ENCODE peak calls at places on chromosomes 7 and 10, in four cellular contexts. One of them, this sample, is unnamed.

GRCh38 chr10:105952153-105952552 is 1212.4 kb downstream of the SORCS1 start:
- DNase-seq in ovary: no peak
- DNase-seq in tibial nerve: no peak
- DNase-seq in thyroid gland: peak; percentile 59
- DNase-seq in this sample: peak; percentile 27

GRCh38 chr7:149621776-149622175 is 124.2 kb upstream of the ZNF746 start:
- DNase-seq in ovary: no peak
- DNase-seq in tibial nerve: no peak
- DNase-seq in thyroid gland: no peak
- DNase-seq in this sample: no peak

GRCh38 chr7:38306136-38306535 is 32.7 kb upstream of the TARP start:
- DNase-seq in ovary: no peak
- DNase-seq in tibial nerve: no peak
- DNase-seq in thyroid gland: peak; percentile 46
- DNase-seq in this sample: no peak

GRCh38 chr7:36215017-36215621 is 62.1 kb downstream of the EEPD1 start:
- DNase-seq in ovary: no peak
- DNase-seq in tibial nerve: no peak
- DNase-seq in thyroid gland: no peak
- DNase-seq in this sample: no peak

GRCh38 chr10:6473901-6474370 is 106.1 kb downstream of the PRKCQ start:
- DNase-seq in ovary: no peak
- DNase-seq in tibial nerve: no peak
- DNase-seq in thyroid gland: peak; percentile 71
- DNase-seq in this sample: no peak

GRCh38 chr10:89481662-89482061 is 53.7 kb downstream of the SLC16A12 start:
- DNase-seq in ovary: no peak
- DNase-seq in tibial nerve: no peak
- DNase-seq in thyroid gland: no peak
- DNase-seq in this sample: no peak

GRCh38 chr10:17805440-17805839 is 3.7 kb upstream of the MRC1 start:
- DNase-seq in ovary: no peak
- DNase-seq in tibial nerve: no peak
- DNase-seq in thyroid gland: no peak
- DNase-seq in this sample: no peak

GRCh38 chr7:2393751-2394150 is 9.7 kb upstream of the CHST12 start:
- DNase-seq in ovary: no peak
- DNase-seq in tibial nerve: no peak
- DNase-seq in thyroid gland: no peak
- DNase-seq in this sample: no peak

GRCh38 chr10:92575961-92576360 is 2.1 kb upstream of the IDE start:
- DNase-seq in ovary: no peak
- DNase-seq in tibial nerve: no peak
- DNase-seq in thyroid gland: no peak
- DNase-seq in this sample: no peak

GRCh38 chr10:131452926-131453771 is 141.6 kb upstream of the TCERG1L start:
- DNase-seq in ovary: peak; percentile 90
- DNase-seq in tibial nerve: no peak
- DNase-seq in thyroid gland: peak; percentile 30
- DNase-seq in this sample: no peak

GRCh38 chr7:26724795-26725194 is 139.6 kb downstream of the SKAP2 start:
- DNase-seq in ovary: no peak
- DNase-seq in tibial nerve: no peak
- DNase-seq in thyroid gland: no peak
- DNase-seq in this sample: no peak

GRCh38 chr10:5254488-5254887 is 57.9 kb downstream of the AKR1C4 start:
- DNase-seq in ovary: no peak
- DNase-seq in tibial nerve: no peak
- DNase-seq in thyroid gland: no peak
- DNase-seq in this sample: no peak

GRCh38 chr10:104639595-104640338 is 1.3 kb upstream of the SORCS3 start:
- DNase-seq in ovary: no peak
- DNase-seq in tibial nerve: no peak
- DNase-seq in thyroid gland: no peak
- DNase-seq in this sample: no peak

GRCh38 chr10:88076027-88076880 is 212.8 kb downstream of the PTEN start:
- DNase-seq in ovary: no peak
- DNase-seq in tibial nerve: no peak
- DNase-seq in thyroid gland: peak; percentile 28
- DNase-seq in this sample: no peak

GRCh38 chr10:32378371-32379301 is 31.7 kb upstream of the EPC1 start:
- DNase-seq in ovary: peak; percentile 90
- DNase-seq in tibial nerve: peak; percentile 91
- DNase-seq in thyroid gland: peak; percentile 97
- DNase-seq in this sample: peak; percentile 91
- TF ChIP-seq POLR2A in ovary: no peak
- TF ChIP-seq POLR2A in tibial nerve: no peak
- TF ChIP-seq POLR2A in thyroid gland: peak; percentile 89
- TF ChIP-seq POLR2A in this sample: no peak

GRCh38 chr7:6479067-6479466 is 31.3 kb upstream of the DAGLB start:
- DNase-seq in ovary: no peak
- DNase-seq in tibial nerve: no peak
- DNase-seq in thyroid gland: peak; percentile 21
- DNase-seq in this sample: no peak

GRCh38 chr7:6480323-6480660 is 32.5 kb upstream of the DAGLB start:
- DNase-seq in ovary: no peak
- DNase-seq in tibial nerve: no peak
- DNase-seq in thyroid gland: no peak
- DNase-seq in this sample: no peak

GRCh38 chr7:6475433-6476186 is 27.9 kb upstream of the DAGLB start:
- DNase-seq in ovary: no peak
- DNase-seq in tibial nerve: no peak
- DNase-seq in thyroid gland: no peak
- DNase-seq in this sample: no peak

GRCh38 chr7:6478186-6478585 is 30.4 kb upstream of the DAGLB start:
- DNase-seq in ovary: no peak
- DNase-seq in tibial nerve: no peak
- DNase-seq in thyroid gland: peak; percentile 54
- DNase-seq in this sample: no peak

DNA sequence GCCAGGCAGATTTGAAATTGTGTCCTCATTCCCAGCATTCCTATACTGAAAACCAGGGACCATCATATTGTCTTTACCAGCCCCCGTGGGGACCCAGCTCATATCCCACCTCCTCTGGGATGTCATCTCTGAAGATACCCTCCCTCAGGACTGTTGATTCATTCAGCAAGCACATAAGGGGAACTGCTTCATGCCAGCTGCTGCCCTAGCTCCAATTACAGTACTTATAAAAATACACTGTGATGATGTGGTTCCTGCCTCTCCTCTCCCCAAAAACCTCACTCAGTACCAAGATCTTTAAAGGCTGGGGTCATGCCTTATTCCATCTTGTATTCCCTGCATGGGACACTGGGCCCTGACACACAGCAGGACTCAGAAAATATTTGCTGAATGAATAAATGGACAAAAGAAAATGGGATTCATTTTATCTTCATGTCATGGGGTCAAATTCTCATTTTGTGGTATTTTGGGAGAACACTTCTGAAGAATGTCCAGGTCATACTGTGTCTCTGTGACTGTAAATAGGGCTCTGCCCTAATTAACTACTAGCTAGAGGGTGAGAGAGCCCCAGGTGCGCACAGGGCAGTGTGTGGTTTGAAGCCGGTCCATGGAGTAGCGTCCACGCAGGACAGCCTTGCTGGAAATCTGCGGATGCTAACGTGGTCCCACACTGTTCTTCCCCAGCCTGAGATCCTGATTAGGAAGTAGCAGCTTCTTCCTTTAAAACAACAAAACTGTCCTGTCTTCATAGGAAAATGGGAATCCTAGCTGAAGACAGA is 29.0 kb upstream of the DAGLB start:
- DNase-seq in ovary: no peak
- DNase-seq in tibial nerve: no peak
- DNase-seq in thyroid gland: no peak
- DNase-seq in this sample: no peak
- TF ChIP-seq POLR2A in ovary: no peak
- TF ChIP-seq POLR2A in tibial nerve: no peak
- TF ChIP-seq POLR2A in thyroid gland: no peak
- TF ChIP-seq POLR2A in this sample: no peak

DNA sequence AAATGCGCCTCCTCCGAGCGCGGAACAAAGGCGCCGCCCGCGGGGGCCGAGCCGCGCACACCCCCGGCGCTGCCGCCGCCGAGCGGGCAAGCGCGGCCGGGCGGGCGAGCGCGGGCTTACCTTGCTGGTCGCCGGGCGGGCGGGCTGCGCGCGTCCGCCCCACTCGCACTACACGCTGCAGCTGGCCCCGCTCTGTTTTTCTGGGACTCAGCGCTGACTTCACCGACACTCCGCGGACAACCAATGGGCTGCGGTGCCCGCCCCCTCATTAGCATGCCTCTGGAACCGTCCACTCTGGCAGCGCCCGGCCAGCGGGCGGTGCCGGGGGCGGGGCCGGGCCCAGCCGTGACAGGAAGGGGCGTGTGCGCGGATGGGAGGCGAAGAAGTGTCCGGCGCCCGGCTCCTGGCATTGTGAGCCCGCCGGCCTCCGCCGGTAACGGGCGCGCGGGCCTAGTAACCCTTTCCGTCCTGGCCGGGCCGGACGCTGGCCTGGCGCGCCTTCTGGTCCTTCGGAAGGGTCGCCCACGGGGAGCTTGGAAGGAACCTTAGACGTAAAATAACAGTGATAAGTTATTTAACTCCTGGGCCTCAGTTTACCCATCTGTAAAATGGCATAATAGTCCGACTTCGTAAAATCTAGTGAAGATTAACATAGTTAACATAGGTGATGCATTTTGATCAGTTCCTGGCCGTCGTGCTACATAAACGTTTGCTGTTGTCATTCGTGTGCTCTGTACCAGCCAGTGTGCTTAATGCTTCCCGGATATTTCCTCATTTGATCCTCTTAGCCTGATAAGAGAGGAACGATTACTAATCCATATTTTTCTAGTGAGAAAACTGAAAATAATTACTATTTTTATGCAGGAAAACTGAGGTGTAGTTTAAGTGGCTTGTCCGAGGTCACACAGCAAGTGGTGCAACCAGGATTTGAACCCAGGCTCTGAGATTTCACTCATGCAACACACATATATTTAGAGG is at the start of gene SORBS1:
- DNase-seq in ovary: peak; percentile 97
- DNase-seq in tibial nerve: peak; percentile 94
- DNase-seq in thyroid gland: peak; percentile 97
- DNase-seq in this sample: peak; percentile 98
- TF ChIP-seq POLR2A in ovary: peak; percentile 71
- TF ChIP-seq POLR2A in tibial nerve: peak; percentile 99
- TF ChIP-seq POLR2A in thyroid gland: peak; percentile 100
- TF ChIP-seq POLR2A in this sample: no peak

GRCh38 chr7:99143853-99144672 is at the start of gene SMURF1:
- DNase-seq in ovary: peak; percentile 89
- DNase-seq in tibial nerve: peak; percentile 35
- DNase-seq in thyroid gland: peak; percentile 64
- DNase-seq in this sample: peak; percentile 76
- TF ChIP-seq POLR2A in ovary: peak; percentile 44
- TF ChIP-seq POLR2A in tibial nerve: peak; percentile 46
- TF ChIP-seq POLR2A in thyroid gland: peak; percentile 62
- TF ChIP-seq POLR2A in this sample: no peak

GRCh38 chr10:119650062-119650461 is 1.1 kb upstream of the BAG3 start:
- DNase-seq in ovary: no peak
- DNase-seq in tibial nerve: no peak
- DNase-seq in thyroid gland: no peak
- DNase-seq in this sample: no peak

GRCh38 chr10:119650692-119651513 is at the start of gene BAG3:
- DNase-seq in ovary: peak; percentile 96
- DNase-seq in tibial nerve: peak; percentile 90
- DNase-seq in thyroid gland: peak; percentile 92
- DNase-seq in this sample: peak; percentile 94

GRCh38 chr10:119652361-119652760 is 1.2 kb downstream of the BAG3 start:
- DNase-seq in ovary: no peak
- DNase-seq in tibial nerve: no peak
- DNase-seq in thyroid gland: peak; percentile 29
- DNase-seq in this sample: no peak

GRCh38 chr10:119653209-119653608 is 2.0 kb downstream of the BAG3 start:
- DNase-seq in ovary: no peak
- DNase-seq in tibial nerve: no peak
- DNase-seq in thyroid gland: no peak
- DNase-seq in this sample: no peak

DNA sequence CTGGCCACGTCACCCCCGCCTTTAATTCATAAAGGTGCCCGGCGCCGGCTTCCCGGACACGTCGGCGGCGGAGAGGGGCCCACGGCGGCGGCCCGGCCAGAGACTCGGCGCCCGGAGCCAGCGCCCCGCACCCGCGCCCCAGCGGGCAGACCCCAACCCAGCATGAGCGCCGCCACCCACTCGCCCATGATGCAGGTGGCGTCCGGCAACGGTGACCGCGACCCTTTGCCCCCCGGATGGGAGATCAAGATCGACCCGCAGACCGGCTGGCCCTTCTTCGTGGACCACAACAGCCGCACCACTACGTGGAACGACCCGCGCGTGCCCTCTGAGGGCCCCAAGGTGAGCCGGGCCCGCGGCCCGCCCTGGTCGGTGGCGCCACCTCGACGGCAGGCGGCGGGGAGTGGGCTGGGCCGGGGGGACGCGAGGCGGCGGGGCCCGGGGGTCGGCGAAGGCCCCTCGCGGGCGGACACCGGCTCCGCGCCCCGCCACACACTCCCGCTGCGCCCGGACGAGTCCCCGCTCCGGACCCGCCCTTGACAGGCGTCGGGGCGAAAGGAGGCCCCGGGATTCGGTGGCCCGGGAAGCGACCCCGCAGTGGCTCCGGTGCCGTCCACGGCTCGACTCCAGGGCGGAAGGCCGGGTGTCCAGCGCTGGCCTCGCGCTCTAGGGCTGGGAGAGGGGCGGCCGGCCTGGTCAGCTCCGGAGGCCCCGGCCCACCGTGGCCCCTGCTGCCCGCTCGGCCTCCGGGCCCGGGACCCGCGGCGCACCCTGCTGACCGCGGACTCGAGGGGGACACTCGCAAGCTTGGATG is 541 bp downstream of the BAG3 start:
- DNase-seq in ovary: peak; percentile 65
- DNase-seq in tibial nerve: no peak
- DNase-seq in thyroid gland: peak; percentile 35
- DNase-seq in this sample: peak; percentile 31
- TF ChIP-seq POLR2A in ovary: peak; percentile 3
- TF ChIP-seq POLR2A in tibial nerve: no peak
- TF ChIP-seq POLR2A in thyroid gland: no peak
- TF ChIP-seq POLR2A in this sample: no peak

GRCh38 chr10:67884842-67885680 is 605 bp downstream of the SIRT1 start:
- DNase-seq in ovary: peak; percentile 81
- DNase-seq in tibial nerve: peak; percentile 59
- DNase-seq in thyroid gland: peak; percentile 86
- DNase-seq in this sample: peak; percentile 84
- TF ChIP-seq POLR2A in ovary: no peak
- TF ChIP-seq POLR2A in tibial nerve: no peak
- TF ChIP-seq POLR2A in thyroid gland: peak; percentile 49
- TF ChIP-seq POLR2A in this sample: peak; percentile 37